ENCODE peak calls at places on chromosomes 3 and 15, in ten cellular contexts. One of them, this sample, is unnamed.

GRCh38 chr3:32488609-32489008 is 14.0 kb downstream of the CMTM6 start:
- DNase-seq in gastrocnemius medialis: no peak
- DNase-seq in NCI-H774: no peak
- DNase-seq in trophoblast cell: no peak
- DNase-seq in A549: no peak
- DNase-seq in foreskin fibroblast: no peak
- DNase-seq in cardiac fibroblast: no peak
- DNase-seq in activated naive CD4-positive, alpha-beta T cell treated with anti-CD3 and anti-CD28 coated beads, Interleukin-2, amount 10 ng/mL, durations not matched to agents 7 days and 5 days: no peak
- DNase-seq in hippocampal formation: no peak
- DNase-seq in globus pallidus: no peak
- DNase-seq in this sample: no peak

GRCh38 chr15:76663529-76663928 is 241.6 kb downstream of the SCAPER start:
- DNase-seq in gastrocnemius medialis: no peak
- DNase-seq in NCI-H774: no peak
- DNase-seq in foreskin fibroblast: no peak
- DNase-seq in cardiac fibroblast: no peak
- DNase-seq in hippocampal formation: no peak
- DNase-seq in globus pallidus: no peak
- DNase-seq in trophoblast cell: no peak
- DNase-seq in activated naive CD4-positive, alpha-beta T cell treated with anti-CD3 and anti-CD28 coated beads, Interleukin-2, amount 10 ng/mL, durations not matched to agents 7 days and 5 days: no peak
- DNase-seq in A549: no peak
- DNase-seq in this sample: no peak

GRCh38 chr15:32692286-32692685 is 25.5 kb upstream of the GREM1 start:
- DNase-seq in hippocampal formation: no peak
- DNase-seq in foreskin fibroblast: no peak
- DNase-seq in gastrocnemius medialis: no peak
- DNase-seq in NCI-H774: no peak
- DNase-seq in globus pallidus: no peak
- DNase-seq in A549: no peak
- DNase-seq in activated naive CD4-positive, alpha-beta T cell treated with anti-CD3 and anti-CD28 coated beads, Interleukin-2, amount 10 ng/mL, durations not matched to agents 7 days and 5 days: no peak
- DNase-seq in trophoblast cell: no peak
- DNase-seq in cardiac fibroblast: no peak
- DNase-seq in this sample: no peak

GRCh38 chr3:4350789-4351163 is 47.6 kb downstream of the SETMAR start:
- DNase-seq in gastrocnemius medialis: no peak
- DNase-seq in cardiac fibroblast: peak; percentile 91
- DNase-seq in NCI-H774: peak; percentile 24
- DNase-seq in hippocampal formation: peak; percentile 11
- DNase-seq in globus pallidus: peak; percentile 64
- DNase-seq in A549: peak; percentile 70
- DNase-seq in foreskin fibroblast: peak; percentile 75
- DNase-seq in activated naive CD4-positive, alpha-beta T cell treated with anti-CD3 and anti-CD28 coated beads, Interleukin-2, amount 10 ng/mL, durations not matched to agents 7 days and 5 days: peak; percentile 61
- DNase-seq in trophoblast cell: peak; percentile 74
- DNase-seq in this sample: peak; percentile 15

GRCh38 chr3:45872569-45872968 is 13.8 kb upstream of the CCR9 start:
- DNase-seq in globus pallidus: no peak
- DNase-seq in cardiac fibroblast: no peak
- DNase-seq in gastrocnemius medialis: no peak
- DNase-seq in NCI-H774: no peak
- DNase-seq in foreskin fibroblast: no peak
- DNase-seq in A549: no peak
- DNase-seq in trophoblast cell: no peak
- DNase-seq in hippocampal formation: no peak
- DNase-seq in activated naive CD4-positive, alpha-beta T cell treated with anti-CD3 and anti-CD28 coated beads, Interleukin-2, amount 10 ng/mL, durations not matched to agents 7 days and 5 days: no peak
- DNase-seq in this sample: no peak

GRCh38 chr3:186151077-186151971 is 42.4 kb upstream of the ETV5 start:
- DNase-seq in trophoblast cell: no peak
- DNase-seq in gastrocnemius medialis: no peak
- DNase-seq in globus pallidus: no peak
- DNase-seq in activated naive CD4-positive, alpha-beta T cell treated with anti-CD3 and anti-CD28 coated beads, Interleukin-2, amount 10 ng/mL, durations not matched to agents 7 days and 5 days: no peak
- DNase-seq in cardiac fibroblast: no peak
- DNase-seq in NCI-H774: no peak
- DNase-seq in hippocampal formation: no peak
- DNase-seq in foreskin fibroblast: no peak
- DNase-seq in A549: no peak
- DNase-seq in this sample: no peak

GRCh38 chr3:112667599-112667998 is 26.7 kb upstream of the CCDC80 start:
- DNase-seq in trophoblast cell: no peak
- DNase-seq in activated naive CD4-positive, alpha-beta T cell treated with anti-CD3 and anti-CD28 coated beads, Interleukin-2, amount 10 ng/mL, durations not matched to agents 7 days and 5 days: no peak
- DNase-seq in cardiac fibroblast: no peak
- DNase-seq in gastrocnemius medialis: no peak
- DNase-seq in globus pallidus: no peak
- DNase-seq in A549: no peak
- DNase-seq in NCI-H774: no peak
- DNase-seq in foreskin fibroblast: no peak
- DNase-seq in hippocampal formation: no peak
- DNase-seq in this sample: no peak

GRCh38 chr3:152176241-152176640 is 92.5 kb upstream of the MBNL1 start:
- DNase-seq in trophoblast cell: peak; percentile 55
- DNase-seq in NCI-H774: no peak
- DNase-seq in gastrocnemius medialis: no peak
- DNase-seq in globus pallidus: no peak
- DNase-seq in hippocampal formation: no peak
- DNase-seq in foreskin fibroblast: peak; percentile 40
- DNase-seq in cardiac fibroblast: peak; percentile 32
- DNase-seq in A549: no peak
- DNase-seq in activated naive CD4-positive, alpha-beta T cell treated with anti-CD3 and anti-CD28 coated beads, Interleukin-2, amount 10 ng/mL, durations not matched to agents 7 days and 5 days: no peak
- DNase-seq in this sample: no peak

GRCh38 chr3:127213381-127213918 is 20.5 kb downstream of the PRR23E start:
- DNase-seq in cardiac fibroblast: no peak
- DNase-seq in globus pallidus: no peak
- DNase-seq in hippocampal formation: no peak
- DNase-seq in gastrocnemius medialis: no peak
- DNase-seq in trophoblast cell: no peak
- DNase-seq in activated naive CD4-positive, alpha-beta T cell treated with anti-CD3 and anti-CD28 coated beads, Interleukin-2, amount 10 ng/mL, durations not matched to agents 7 days and 5 days: no peak
- DNase-seq in A549: no peak
- DNase-seq in foreskin fibroblast: no peak
- DNase-seq in NCI-H774: no peak
- DNase-seq in this sample: no peak

GRCh38 chr3:183449391-183449790 is 21.0 kb upstream of the MCF2L2 start:
- DNase-seq in foreskin fibroblast: peak; percentile 67
- DNase-seq in globus pallidus: peak; percentile 48
- DNase-seq in gastrocnemius medialis: peak; percentile 15
- DNase-seq in hippocampal formation: peak; percentile 16
- DNase-seq in cardiac fibroblast: peak; percentile 48
- DNase-seq in NCI-H774: no peak
- DNase-seq in activated naive CD4-positive, alpha-beta T cell treated with anti-CD3 and anti-CD28 coated beads, Interleukin-2, amount 10 ng/mL, durations not matched to agents 7 days and 5 days: no peak
- DNase-seq in A549: no peak
- DNase-seq in trophoblast cell: no peak
- DNase-seq in this sample: no peak

GRCh38 chr3:134791992-134792391 is 3.1 kb upstream of the EPHB1 start:
- DNase-seq in A549: no peak
- DNase-seq in NCI-H774: no peak
- DNase-seq in trophoblast cell: no peak
- DNase-seq in cardiac fibroblast: no peak
- DNase-seq in gastrocnemius medialis: no peak
- DNase-seq in activated naive CD4-positive, alpha-beta T cell treated with anti-CD3 and anti-CD28 coated beads, Interleukin-2, amount 10 ng/mL, durations not matched to agents 7 days and 5 days: no peak
- DNase-seq in hippocampal formation: no peak
- DNase-seq in foreskin fibroblast: no peak
- DNase-seq in globus pallidus: no peak
- DNase-seq in this sample: no peak

GRCh38 chr3:177597325-177598109 is 400.2 kb upstream of the TBL1XR1 start:
- DNase-seq in A549: no peak
- DNase-seq in hippocampal formation: peak; percentile 32
- DNase-seq in globus pallidus: peak; percentile 70
- DNase-seq in NCI-H774: peak; percentile 69
- DNase-seq in activated naive CD4-positive, alpha-beta T cell treated with anti-CD3 and anti-CD28 coated beads, Interleukin-2, amount 10 ng/mL, durations not matched to agents 7 days and 5 days: peak; percentile 55
- DNase-seq in trophoblast cell: peak; percentile 19
- DNase-seq in gastrocnemius medialis: peak; percentile 56
- DNase-seq in cardiac fibroblast: peak; percentile 91
- DNase-seq in foreskin fibroblast: peak; percentile 86
- DNase-seq in this sample: no peak

GRCh38 chr15:69059170-69059943 is 44.9 kb downstream of the NOX5 start:
- DNase-seq in hippocampal formation: peak; percentile 81
- DNase-seq in globus pallidus: peak; percentile 83
- DNase-seq in foreskin fibroblast: peak; percentile 94
- DNase-seq in cardiac fibroblast: peak; percentile 90
- DNase-seq in gastrocnemius medialis: peak; percentile 48
- DNase-seq in activated naive CD4-positive, alpha-beta T cell treated with anti-CD3 and anti-CD28 coated beads, Interleukin-2, amount 10 ng/mL, durations not matched to agents 7 days and 5 days: peak; percentile 84
- DNase-seq in trophoblast cell: peak; percentile 94
- DNase-seq in NCI-H774: peak; percentile 85
- DNase-seq in A549: peak; percentile 92
- DNase-seq in this sample: peak; percentile 76

GRCh38 chr3:77686560-77686959 is 646.7 kb downstream of the ROBO2 start:
- DNase-seq in globus pallidus: no peak
- DNase-seq in hippocampal formation: no peak
- DNase-seq in cardiac fibroblast: no peak
- DNase-seq in activated naive CD4-positive, alpha-beta T cell treated with anti-CD3 and anti-CD28 coated beads, Interleukin-2, amount 10 ng/mL, durations not matched to agents 7 days and 5 days: no peak
- DNase-seq in NCI-H774: no peak
- DNase-seq in trophoblast cell: no peak
- DNase-seq in gastrocnemius medialis: no peak
- DNase-seq in A549: no peak
- DNase-seq in foreskin fibroblast: no peak
- DNase-seq in this sample: no peak

GRCh38 chr3:162774613-162775100 is 1278.0 kb downstream of the OTOL1 start:
- DNase-seq in activated naive CD4-positive, alpha-beta T cell treated with anti-CD3 and anti-CD28 coated beads, Interleukin-2, amount 10 ng/mL, durations not matched to agents 7 days and 5 days: no peak
- DNase-seq in A549: no peak
- DNase-seq in foreskin fibroblast: no peak
- DNase-seq in trophoblast cell: no peak
- DNase-seq in hippocampal formation: no peak
- DNase-seq in gastrocnemius medialis: no peak
- DNase-seq in globus pallidus: no peak
- DNase-seq in cardiac fibroblast: no peak
- DNase-seq in NCI-H774: no peak
- DNase-seq in this sample: no peak

GRCh38 chr3:30658328-30659052 is 52.1 kb downstream of the TGFBR2 start:
- DNase-seq in activated naive CD4-positive, alpha-beta T cell treated with anti-CD3 and anti-CD28 coated beads, Interleukin-2, amount 10 ng/mL, durations not matched to agents 7 days and 5 days: peak; percentile 66
- DNase-seq in hippocampal formation: no peak
- DNase-seq in globus pallidus: peak; percentile 48
- DNase-seq in cardiac fibroblast: peak; percentile 82
- DNase-seq in gastrocnemius medialis: no peak
- DNase-seq in NCI-H774: no peak
- DNase-seq in A549: peak; percentile 36
- DNase-seq in trophoblast cell: peak; percentile 23
- DNase-seq in foreskin fibroblast: peak; percentile 87
- DNase-seq in this sample: no peak

GRCh38 chr3:67635257-67635656 is 19.2 kb downstream of the SUCLG2 start:
- DNase-seq in cardiac fibroblast: peak; percentile 93
- DNase-seq in trophoblast cell: no peak
- DNase-seq in gastrocnemius medialis: no peak
- DNase-seq in globus pallidus: no peak
- DNase-seq in NCI-H774: no peak
- DNase-seq in A549: peak; percentile 52
- DNase-seq in activated naive CD4-positive, alpha-beta T cell treated with anti-CD3 and anti-CD28 coated beads, Interleukin-2, amount 10 ng/mL, durations not matched to agents 7 days and 5 days: no peak
- DNase-seq in foreskin fibroblast: peak; percentile 89
- DNase-seq in hippocampal formation: no peak
- DNase-seq in this sample: no peak

GRCh38 chr3:188687389-188687788 is 484.4 kb upstream of the TPRG1 start:
- DNase-seq in gastrocnemius medialis: no peak
- DNase-seq in hippocampal formation: no peak
- DNase-seq in NCI-H774: no peak
- DNase-seq in foreskin fibroblast: peak; percentile 76
- DNase-seq in A549: peak; percentile 20
- DNase-seq in activated naive CD4-positive, alpha-beta T cell treated with anti-CD3 and anti-CD28 coated beads, Interleukin-2, amount 10 ng/mL, durations not matched to agents 7 days and 5 days: no peak
- DNase-seq in cardiac fibroblast: peak; percentile 93
- DNase-seq in globus pallidus: no peak
- DNase-seq in trophoblast cell: peak; percentile 41
- DNase-seq in this sample: no peak

GRCh38 chr15:66622677-66623076 is 56.9 kb upstream of the LCTL start:
- DNase-seq in globus pallidus: no peak
- DNase-seq in NCI-H774: no peak
- DNase-seq in A549: no peak
- DNase-seq in foreskin fibroblast: peak; percentile 41
- DNase-seq in gastrocnemius medialis: no peak
- DNase-seq in hippocampal formation: no peak
- DNase-seq in cardiac fibroblast: no peak
- DNase-seq in activated naive CD4-positive, alpha-beta T cell treated with anti-CD3 and anti-CD28 coated beads, Interleukin-2, amount 10 ng/mL, durations not matched to agents 7 days and 5 days: no peak
- DNase-seq in trophoblast cell: no peak
- DNase-seq in this sample: no peak

GRCh38 chr3:58000713-58001467 is 7.3 kb upstream of the FLNB start:
- DNase-seq in activated naive CD4-positive, alpha-beta T cell treated with anti-CD3 and anti-CD28 coated beads, Interleukin-2, amount 10 ng/mL, durations not matched to agents 7 days and 5 days: no peak
- DNase-seq in trophoblast cell: peak; percentile 85
- DNase-seq in foreskin fibroblast: no peak
- DNase-seq in cardiac fibroblast: no peak
- DNase-seq in globus pallidus: no peak
- DNase-seq in A549: no peak
- DNase-seq in NCI-H774: no peak
- DNase-seq in hippocampal formation: no peak
- DNase-seq in gastrocnemius medialis: no peak
- DNase-seq in this sample: no peak

GRCh38 chr3:134311265-134311664 is 60.6 kb upstream of the RYK start:
- DNase-seq in hippocampal formation: no peak
- DNase-seq in NCI-H774: no peak
- DNase-seq in cardiac fibroblast: peak; percentile 73
- DNase-seq in A549: no peak
- DNase-seq in foreskin fibroblast: peak; percentile 86
- DNase-seq in trophoblast cell: peak; percentile 86
- DNase-seq in globus pallidus: no peak
- DNase-seq in activated naive CD4-positive, alpha-beta T cell treated with anti-CD3 and anti-CD28 coated beads, Interleukin-2, amount 10 ng/mL, durations not matched to agents 7 days and 5 days: no peak
- DNase-seq in gastrocnemius medialis: no peak
- DNase-seq in this sample: no peak

GRCh38 chr15:85033148-85033547 is 51.5 kb downstream of the PDE8A start:
- DNase-seq in hippocampal formation: no peak
- DNase-seq in NCI-H774: no peak
- DNase-seq in gastrocnemius medialis: no peak
- DNase-seq in trophoblast cell: no peak
- DNase-seq in activated naive CD4-positive, alpha-beta T cell treated with anti-CD3 and anti-CD28 coated beads, Interleukin-2, amount 10 ng/mL, durations not matched to agents 7 days and 5 days: no peak
- DNase-seq in foreskin fibroblast: no peak
- DNase-seq in A549: no peak
- DNase-seq in cardiac fibroblast: no peak
- DNase-seq in globus pallidus: no peak
- DNase-seq in this sample: no peak

GRCh38 chr15:101641134-101641764 is 10.9 kb downstream of the TM2D3 start:
- DNase-seq in cardiac fibroblast: peak; percentile 87
- DNase-seq in foreskin fibroblast: peak; percentile 86
- DNase-seq in hippocampal formation: peak; percentile 64
- DNase-seq in trophoblast cell: peak; percentile 85
- DNase-seq in activated naive CD4-positive, alpha-beta T cell treated with anti-CD3 and anti-CD28 coated beads, Interleukin-2, amount 10 ng/mL, durations not matched to agents 7 days and 5 days: peak; percentile 88
- DNase-seq in globus pallidus: peak; percentile 86
- DNase-seq in A549: peak; percentile 73
- DNase-seq in NCI-H774: peak; percentile 50
- DNase-seq in gastrocnemius medialis: no peak
- DNase-seq in this sample: peak; percentile 22

GRCh38 chr15:99984491-99985243 is 251.4 kb upstream of the LYSMD4 start:
- DNase-seq in activated naive CD4-positive, alpha-beta T cell treated with anti-CD3 and anti-CD28 coated beads, Interleukin-2, amount 10 ng/mL, durations not matched to agents 7 days and 5 days: no peak
- DNase-seq in A549: no peak
- DNase-seq in gastrocnemius medialis: no peak
- DNase-seq in trophoblast cell: no peak
- DNase-seq in cardiac fibroblast: no peak
- DNase-seq in hippocampal formation: no peak
- DNase-seq in globus pallidus: no peak
- DNase-seq in NCI-H774: no peak
- DNase-seq in foreskin fibroblast: no peak
- DNase-seq in this sample: no peak

GRCh38 chr3:102238362-102238761 is 196.5 kb upstream of the ZPLD1 start:
- DNase-seq in cardiac fibroblast: no peak
- DNase-seq in gastrocnemius medialis: no peak
- DNase-seq in NCI-H774: peak; percentile 56
- DNase-seq in trophoblast cell: no peak
- DNase-seq in hippocampal formation: no peak
- DNase-seq in globus pallidus: no peak
- DNase-seq in activated naive CD4-positive, alpha-beta T cell treated with anti-CD3 and anti-CD28 coated beads, Interleukin-2, amount 10 ng/mL, durations not matched to agents 7 days and 5 days: no peak
- DNase-seq in A549: no peak
- DNase-seq in foreskin fibroblast: no peak
- DNase-seq in this sample: no peak

GRCh38 chr3:20225769-20226168 is 39.8 kb upstream of the SGO1 start:
- DNase-seq in gastrocnemius medialis: no peak
- DNase-seq in activated naive CD4-positive, alpha-beta T cell treated with anti-CD3 and anti-CD28 coated beads, Interleukin-2, amount 10 ng/mL, durations not matched to agents 7 days and 5 days: no peak
- DNase-seq in NCI-H774: no peak
- DNase-seq in foreskin fibroblast: peak; percentile 53
- DNase-seq in globus pallidus: peak; percentile 62
- DNase-seq in A549: peak; percentile 42
- DNase-seq in hippocampal formation: no peak
- DNase-seq in trophoblast cell: peak; percentile 67
- DNase-seq in cardiac fibroblast: peak; percentile 52
- DNase-seq in this sample: no peak

GRCh38 chr3:66991478-66991877 is 6.6 kb upstream of the KBTBD8 start:
- DNase-seq in A549: peak; percentile 17
- DNase-seq in cardiac fibroblast: peak; percentile 92
- DNase-seq in trophoblast cell: peak; percentile 63
- DNase-seq in gastrocnemius medialis: no peak
- DNase-seq in globus pallidus: no peak
- DNase-seq in activated naive CD4-positive, alpha-beta T cell treated with anti-CD3 and anti-CD28 coated beads, Interleukin-2, amount 10 ng/mL, durations not matched to agents 7 days and 5 days: no peak
- DNase-seq in NCI-H774: no peak
- DNase-seq in hippocampal formation: no peak
- DNase-seq in foreskin fibroblast: peak; percentile 90
- DNase-seq in this sample: no peak

GRCh38 chr3:43364926-43365325 is 78.6 kb downstream of the SNRK start:
- DNase-seq in hippocampal formation: no peak
- DNase-seq in foreskin fibroblast: no peak
- DNase-seq in gastrocnemius medialis: no peak
- DNase-seq in NCI-H774: no peak
- DNase-seq in activated naive CD4-positive, alpha-beta T cell treated with anti-CD3 and anti-CD28 coated beads, Interleukin-2, amount 10 ng/mL, durations not matched to agents 7 days and 5 days: no peak
- DNase-seq in trophoblast cell: no peak
- DNase-seq in globus pallidus: no peak
- DNase-seq in A549: no peak
- DNase-seq in cardiac fibroblast: no peak
- DNase-seq in this sample: no peak